ENCODE peak calls at places on chromosomes 12 and 14, in six cellular contexts. W is iPS-NIHi11; J is effector CD8-positive, alpha-beta T cell; B is fibroblast of gingiva; H is activated T-cell treated with anti-CD3 and anti-CD28 coated beads for 4 hours; Y is HFF-Myc. L is an unnamed sample.
A peak's percentile ranks its signal among the peaks of the same experiment; 100 is the strongest.

GRCh38 chr14:32679927-32680612 is 258.6 kb upstream of the NPAS3 start:
- DNase-seq in H (no peak), Y (no peak), J (no peak), W (peak; percentile 37), B (no peak), L (no peak)

GRCh38 chr12:104555650-104556049 is 98.9 kb downstream of the CHST11 start:
- DNase-seq in B (no peak), H (no peak), W (peak; percentile 26), Y (no peak), J (no peak), L (no peak)

GRCh38 chr12:124603143-124603542 is 35.7 kb upstream of the NCOR2 start:
- DNase-seq in W (no peak), H (no peak), B (no peak), Y (peak; percentile 59), J (no peak), L (no peak)

GRCh38 chr14:60508707-60509437 is at the start of gene SIX6:
- DNase-seq in J (no peak), H (no peak), B (no peak), W (peak; percentile 78), Y (no peak), L (no peak)

GRCh38 chr14:59474172-59474571 is 9.0 kb upstream of the GPR135 start:
- DNase-seq in H (no peak), Y (no peak), J (no peak), W (no peak), B (no peak), L (no peak)

GRCh38 chr14:93984070-93984469 is 7.7 kb upstream of the ASB2 start:
- DNase-seq in H (no peak), W (peak; percentile 65), J (no peak), Y (no peak), B (no peak), L (no peak)

GRCh38 chr12:89971880-89972279 is 263.2 kb upstream of the ATP2B1 start:
- DNase-seq in H (no peak), Y (no peak), B (peak; percentile 80), W (no peak), J (no peak), L (no peak)

GRCh38 chr14:100486025-100486828 is 101.0 kb downstream of the BEGAIN start:
- DNase-seq in Y (peak; percentile 89), W (peak; percentile 95), H (peak; percentile 41), J (peak; percentile 10), B (peak; percentile 93), L (peak; percentile 82)

GRCh38 chr12:115811066-115811465 is 466.4 kb downstream of the MED13L start:
- DNase-seq in H (no peak), B (no peak), W (no peak), J (no peak), Y (peak; percentile 90), L (no peak)

GRCh38 chr14:92253381-92253894 is 69.5 kb upstream of the SLC24A4 start:
- DNase-seq in W (peak; percentile 73), Y (no peak), J (no peak), H (no peak), B (no peak), L (peak; percentile 18)

GRCh38 chr12:113208041-113208934 is 13.0 kb upstream of the TPCN1 start:
- DNase-seq in H (peak; percentile 14), W (no peak), J (peak; percentile 15), B (no peak), Y (peak; percentile 72), L (peak; percentile 89)

GRCh38 chr12:102958830-102959176 is 1.3 kb downstream of the ASCL1 start:
- DNase-seq in Y (no peak), H (no peak), J (no peak), W (no peak), B (no peak), L (no peak)

GRCh38 chr12:66633676-66634075 is 45.2 kb downstream of the GRIP1 start:
- DNase-seq in W (no peak), Y (no peak), J (no peak), H (no peak), B (peak; percentile 2), L (no peak)

GRCh38 chr12:9066755-9067433 is 48.8 kb downstream of the A2M start:
- DNase-seq in B (no peak), H (no peak), W (no peak), Y (no peak), J (no peak), L (no peak)

GRCh38 chr12:14769462-14769836 is 33.8 kb downstream of the WBP11 start:
- DNase-seq in B (peak; percentile 7), Y (no peak), W (peak; percentile 57), H (peak; percentile 4), J (no peak), L (peak; percentile 59)

GRCh38 chr14:59189281-59189821 is 884 bp downstream of the DAAM1 start:
- DNase-seq in B (peak; percentile 1), H (peak; percentile 14), W (peak; percentile 13), Y (no peak), J (peak; percentile 37), L (peak; percentile 32)

GRCh38 chr12:89732511-89732910 is 23.9 kb upstream of the ATP2B1 start:
- DNase-seq in H (no peak), W (no peak), J (no peak), B (peak; percentile 34), Y (no peak), L (no peak)

GRCh38 chr12:6272300-6273208 is 37.9 kb upstream of the PLEKHG6 start:
- DNase-seq in H (no peak), B (no peak), Y (no peak), W (peak; percentile 69), J (no peak), L (no peak)

GRCh38 chr12:27940756-27941402 is 31.7 kb downstream of the PTHLH start:
- DNase-seq in W (peak; percentile 75), H (peak; percentile 63), J (peak; percentile 30), Y (peak; percentile 59), B (peak; percentile 58), L (peak; percentile 91)

GRCh38 chr14:102817942-102818940 is 41.0 kb downstream of the TRAF3 start:
- DNase-seq in B (peak; percentile 22), H (no peak), W (no peak), Y (no peak), J (no peak), L (no peak)

GRCh38 chr14:94394594-94395305 is 6.3 kb upstream of the SERPINA1 start:
- DNase-seq in W (no peak), B (peak; percentile 82), J (no peak), Y (no peak), H (no peak), L (peak; percentile 41)

GRCh38 chr12:68109001-68109400 is 50.5 kb downstream of the IFNG start:
- DNase-seq in B (no peak), Y (no peak), W (no peak), J (no peak), H (no peak), L (no peak)

GRCh38 chr12:113802000-113802749 is 163.9 kb downstream of the RBM19 start:
- DNase-seq in W (no peak), B (no peak), Y (no peak), H (no peak), J (no peak), L (no peak)

GRCh38 chr12:120445911-120446909 is at the start of the genes GATC and TRIAP1:
- DNase-seq in J (peak; percentile 72), W (peak; percentile 85), B (peak; percentile 69), H (peak; percentile 88), Y (peak; percentile 46), L (peak; percentile 90)

GRCh38 chr12:63353559-63353958 is 202.6 kb upstream of the AVPR1A start:
- DNase-seq in H (no peak), B (no peak), Y (peak; percentile 27), W (no peak), J (no peak), L (no peak)

GRCh38 chr14:96567289-96567899 is 65.2 kb downstream of the PAPOLA start:
- DNase-seq in Y (no peak), B (peak; percentile 27), H (no peak), W (no peak), J (no peak), L (no peak)

GRCh38 chr14:35400707-35401421 is 3.7 kb downstream of the NFKBIA start:
- DNase-seq in J (peak; percentile 51), Y (no peak), B (no peak), W (no peak), H (peak; percentile 36), L (peak; percentile 78)

GRCh38 chr12:57093412-57094193 is 4.7 kb downstream of the NAB2 start:
- DNase-seq in H (peak; percentile 83), W (peak; percentile 89), B (peak; percentile 80), J (peak; percentile 71), Y (peak; percentile 67), L (peak; percentile 85)

GRCh38 chr14:101781240-101782061 is 19.9 kb downstream of the PPP2R5C start:
- DNase-seq in H (no peak), W (peak; percentile 29), J (no peak), B (no peak), Y (no peak), L (peak; percentile 50)

GRCh38 chr14:104096751-104097700 is 11.5 kb downstream of the ASPG start:
- DNase-seq in J (no peak), B (no peak), W (no peak), Y (no peak), H (no peak), L (no peak)

GRCh38 chr12:50618864-50619609 is 114.3 kb downstream of the DIP2B start:
- DNase-seq in B (no peak), Y (no peak), J (no peak), H (no peak), W (no peak), L (no peak)

GRCh38 chr14:54258382-54258781 is 138.4 kb upstream of the CDKN3 start:
- DNase-seq in B (no peak), W (no peak), Y (no peak), J (no peak), H (no peak), L (no peak)

L was measured in activated naive CD4-positive, alpha-beta T cell treated with anti-CD3 and anti-CD28 coated beads for 36 hours.